ENCODE peak calls at places on chromosomes 7 and 10, in five cellular contexts. A, P, X, N and E are unnamed samples.

GRCh38 chr7:27174077-27175004 is at the start of gene HOXA10:
- DNase-seq in A (peak; percentile 76), P (peak; percentile 83), X (no peak), N (no peak), E (no peak)

GRCh38 chr10:76998451-76998850 is 639.2 kb downstream of the KCNMA1 start:
- DNase-seq in A (peak; percentile 7), P (no peak), X (no peak), N (no peak), E (no peak)

GRCh38 chr7:134827889-134828288 is 48.5 kb downstream of the CALD1 start:
- DNase-seq in A (no peak), P (no peak), X (no peak), N (no peak), E (no peak)

GRCh38 chr10:6128591-6129383 is 40.0 kb downstream of the RBM17 start:
- DNase-seq in A (no peak), P (no peak), X (no peak), N (no peak), E (no peak)

GRCh38 chr10:16967866-16968721 is 150.9 kb upstream of the RSU1 start:
- DNase-seq in A (no peak), P (no peak), X (no peak), N (peak; percentile 80), E (no peak)

GRCh38 chr7:1546274-1546908 is 9.6 kb downstream of the TMEM184A start:
- DNase-seq in A (no peak), P (no peak), X (no peak), N (no peak), E (no peak)

GRCh38 chr10:131805696-131806095 is 95.1 kb upstream of the PPP2R2D start:
- DNase-seq in A (no peak), P (no peak), X (no peak), N (no peak), E (no peak)

GRCh38 chr7:48887500-48887899 is 36.8 kb upstream of the CDC14C start:
- DNase-seq in A (no peak), P (no peak), X (no peak), N (no peak), E (no peak)

GRCh38 chr10:129888784-129889616 is 75.1 kb downstream of the EBF3 start:
- DNase-seq in A (no peak), P (peak; percentile 78), X (peak; percentile 8), N (no peak), E (peak; percentile 14)

GRCh38 chr7:82839555-82839954 is 323.1 kb downstream of the PCLO start:
- DNase-seq in A (no peak), P (no peak), X (no peak), N (no peak), E (no peak)

GRCh38 chr10:128610113-128610512 is 483.9 kb upstream of the MKI67 start:
- DNase-seq in A (no peak), P (no peak), X (no peak), N (no peak), E (no peak)

GRCh38 chr7:112272921-112273561 is 66.5 kb downstream of the ZNF277 start:
- DNase-seq in A (peak; percentile 54), P (no peak), X (no peak), N (no peak), E (no peak)

GRCh38 chr7:13091974-13092707 is 404.7 kb downstream of the ARL4A start:
- DNase-seq in A (no peak), P (no peak), X (no peak), N (no peak), E (no peak)

GRCh38 chr10:49559476-49559875 is 20.6 kb upstream of the ERCC6 start:
- DNase-seq in A (no peak), P (no peak), X (no peak), N (no peak), E (no peak)

GRCh38 chr7:124349443-124349842 is 316.6 kb upstream of the TMEM229A start:
- DNase-seq in A (no peak), P (no peak), X (no peak), N (no peak), E (no peak)

GRCh38 chr7:70710011-70710480 is 421.9 kb upstream of the GALNT17 start:
- DNase-seq in A (no peak), P (no peak), X (no peak), N (no peak), E (no peak)

GRCh38 chr7:84042110-84042539 is 152.5 kb downstream of the SEMA3A start:
- DNase-seq in A (no peak), P (no peak), X (no peak), N (no peak), E (no peak)

GRCh38 chr7:25427721-25428120 is 199.4 kb upstream of the NPVF start:
- DNase-seq in A (no peak), P (no peak), X (no peak), N (no peak), E (no peak)

GRCh38 chr10:70702193-70702763 is 30.0 kb downstream of the ADAMTS14 start:
- DNase-seq in A (no peak), P (no peak), X (no peak), N (no peak), E (no peak)

GRCh38 chr7:77827999-77828398 is 29.4 kb downstream of the PHTF2 start:
- DNase-seq in A (no peak), P (no peak), X (no peak), N (no peak), E (no peak)

GRCh38 chr7:95264225-95264927 is 60.0 kb downstream of the PON1 start:
- DNase-seq in A (no peak), P (no peak), X (no peak), N (peak; percentile 47), E (no peak)

GRCh38 chr10:126979311-126979710 is 74.1 kb downstream of the DOCK1 start:
- DNase-seq in A (no peak), P (no peak), X (no peak), N (no peak), E (no peak)

GRCh38 chr10:87771871-87772500 is 46.0 kb downstream of the ATAD1 start:
- DNase-seq in A (peak; percentile 1), P (no peak), X (no peak), N (no peak), E (no peak)

GRCh38 chr7:50507898-50508470 is 57.2 kb downstream of the DDC start:
- DNase-seq in A (peak; percentile 69), P (no peak), X (no peak), N (no peak), E (no peak)

GRCh38 chr10:79264942-79265341 is 82.3 kb upstream of the PPIF start:
- DNase-seq in A (no peak), P (no peak), X (no peak), N (no peak), E (no peak)

GRCh38 chr7:87359366-87359765 is 13.9 kb downstream of the CROT start:
- DNase-seq in A (no peak), P (no peak), X (no peak), N (no peak), E (no peak)

GRCh38 chr7:45679516-45679915 is 105.3 kb downstream of the ADCY1 start:
- DNase-seq in A (no peak), P (peak; percentile 15), X (no peak), N (no peak), E (no peak)